ENCODE peak calls at places on chromosomes 11 and 22, in four cellular contexts. R is GM12878, O is GM12891, W is H1. V is an unnamed sample.

GRCh38 chr11:112880454-112880853 is 80.8 kb upstream of the NCAM1 start:
- DNase-seq in O (no peak), W (no peak), R (no peak), V (no peak)

GRCh38 chr11:12143461-12144258 is 33.3 kb downstream of the MICAL2 start:
- DNase-seq in O (no peak), W (no peak), R (no peak), V (no peak)

GRCh38 chr22:42343551-42344081 is 73.2 kb upstream of the TCF20 start:
- DNase-seq in W (no peak), O (peak), R (no peak), V (no peak)

GRCh38 chr11:43833657-43834073 is 47.0 kb upstream of the ALKBH3 start:
- DNase-seq in R (no peak), O (no peak), W (no peak), V (no peak)

GRCh38 chr22:29740216-29740615 is 20.4 kb downstream of the CABP7 start:
- DNase-seq in R (no peak), W (no peak), O (no peak), V (no peak)

GRCh38 chr22:21455334-21456089 is 11.7 kb upstream of the TMEM191C start:
- DNase-seq in R (no peak), W (peak), O (no peak), V (no peak)

GRCh38 chr11:131977854-131978253 is 607.4 kb downstream of the NTM start:
- DNase-seq in W (no peak), O (no peak), R (no peak), V (no peak)

GRCh38 chr11:34997872-34998548 is 81.6 kb downstream of the PDHX start:
- DNase-seq in O (no peak), R (no peak), W (no peak), V (no peak)

GRCh38 chr11:104337273-104337672 is 173.3 kb upstream of the PDGFD start:
- DNase-seq in W (no peak), O (no peak), R (no peak), V (no peak)

GRCh38 chr22:25377699-25378098 is 158.3 kb downstream of the CRYBB2 start:
- DNase-seq in W (no peak), O (no peak), R (no peak), V (no peak)

GRCh38 chr11:12205330-12205729 is 94.9 kb downstream of the MICAL2 start:
- DNase-seq in O (no peak), W (no peak), R (no peak), V (no peak)

GRCh38 chr11:97202613-97203292 is 812.9 kb downstream of the JRKL start:
- DNase-seq in O (no peak), W (peak), R (no peak), V (no peak)

GRCh38 chr11:108961095-108961494 is 296.2 kb downstream of the DDX10 start:
- DNase-seq in O (no peak), W (no peak), R (no peak), V (no peak)

GRCh38 chr11:130523609-130524008 is 75.2 kb downstream of the ADAMTS15 start:
- DNase-seq in R (no peak), W (no peak), O (no peak), V (no peak)

GRCh38 chr22:41285441-41285819 is 557 bp downstream of the RANGAP1 start:
- DNase-seq in R (no peak), O (peak), W (peak), V (peak)

GRCh38 chr11:22832315-22833041 is 2.9 kb upstream of the SVIP start:
- DNase-seq in W (no peak), O (no peak), R (no peak), V (no peak)

GRCh38 chr22:48579035-48579914 is 1248.4 kb downstream of the BRD1 start:
- DNase-seq in W (no peak), O (no peak), R (no peak), V (no peak)

GRCh38 chr11:126335463-126335760 is 20.1 kb upstream of the ST3GAL4 start:
- DNase-seq in R (no peak), W (no peak), O (no peak), V (no peak)

GRCh38 chr22:46096051-46096450 is 54.3 kb upstream of the PPARA start:
- DNase-seq in O (no peak), W (no peak), R (no peak), V (no peak)

GRCh38 chr11:8312966-8313365 is 49.3 kb upstream of the LMO1 start:
- DNase-seq in R (no peak), W (no peak), O (no peak), V (no peak)

GRCh38 chr11:34351051-34351450 is 6.8 kb downstream of the ABTB2 start:
- DNase-seq in O (no peak), W (no peak), R (no peak), V (no peak)

GRCh38 chr22:22767876-22768602 is 119.6 kb upstream of the IGLL5 start:
- DNase-seq in R (no peak), O (no peak), W (no peak), V (no peak)

GRCh38 chr22:34812631-34813030 is 253.3 kb upstream of the ISX start:
- DNase-seq in R (no peak), O (no peak), W (no peak), V (no peak)

GRCh38 chr11:34916810-34917780 is 677 bp downstream of the PDHX start:
- DNase-seq in W (peak), R (no peak), O (no peak), V (peak)

GRCh38 chr11:19938051-19938856 is 222.0 kb downstream of the DBX1 start:
- DNase-seq in W (peak), O (peak), R (no peak), V (peak)

GRCh38 chr11:122784325-122785155 is 53.8 kb upstream of the CRTAM start:
- DNase-seq in O (no peak), R (no peak), W (no peak), V (no peak)

GRCh38 chr22:35021166-35021565 is 44.8 kb upstream of the ISX start:
- DNase-seq in O (no peak), R (no peak), W (no peak), V (no peak)

GRCh38 chr11:2511421-2512369 is 66.9 kb downstream of the KCNQ1 start:
- DNase-seq in O (peak), R (no peak), W (no peak), V (peak)

GRCh38 chr11:2510626-2511402 is 66.0 kb downstream of the KCNQ1 start:
- DNase-seq in O (peak), R (no peak), W (no peak), V (peak)

GRCh38 chr11:2515401-2516275 is 70.8 kb downstream of the KCNQ1 start:
- DNase-seq in O (peak), R (no peak), W (no peak), V (peak)

GRCh38 chr11:2513441-2513840 is 68.6 kb downstream of the KCNQ1 start:
- DNase-seq in W (no peak), O (peak), R (no peak), V (peak)

DNA sequence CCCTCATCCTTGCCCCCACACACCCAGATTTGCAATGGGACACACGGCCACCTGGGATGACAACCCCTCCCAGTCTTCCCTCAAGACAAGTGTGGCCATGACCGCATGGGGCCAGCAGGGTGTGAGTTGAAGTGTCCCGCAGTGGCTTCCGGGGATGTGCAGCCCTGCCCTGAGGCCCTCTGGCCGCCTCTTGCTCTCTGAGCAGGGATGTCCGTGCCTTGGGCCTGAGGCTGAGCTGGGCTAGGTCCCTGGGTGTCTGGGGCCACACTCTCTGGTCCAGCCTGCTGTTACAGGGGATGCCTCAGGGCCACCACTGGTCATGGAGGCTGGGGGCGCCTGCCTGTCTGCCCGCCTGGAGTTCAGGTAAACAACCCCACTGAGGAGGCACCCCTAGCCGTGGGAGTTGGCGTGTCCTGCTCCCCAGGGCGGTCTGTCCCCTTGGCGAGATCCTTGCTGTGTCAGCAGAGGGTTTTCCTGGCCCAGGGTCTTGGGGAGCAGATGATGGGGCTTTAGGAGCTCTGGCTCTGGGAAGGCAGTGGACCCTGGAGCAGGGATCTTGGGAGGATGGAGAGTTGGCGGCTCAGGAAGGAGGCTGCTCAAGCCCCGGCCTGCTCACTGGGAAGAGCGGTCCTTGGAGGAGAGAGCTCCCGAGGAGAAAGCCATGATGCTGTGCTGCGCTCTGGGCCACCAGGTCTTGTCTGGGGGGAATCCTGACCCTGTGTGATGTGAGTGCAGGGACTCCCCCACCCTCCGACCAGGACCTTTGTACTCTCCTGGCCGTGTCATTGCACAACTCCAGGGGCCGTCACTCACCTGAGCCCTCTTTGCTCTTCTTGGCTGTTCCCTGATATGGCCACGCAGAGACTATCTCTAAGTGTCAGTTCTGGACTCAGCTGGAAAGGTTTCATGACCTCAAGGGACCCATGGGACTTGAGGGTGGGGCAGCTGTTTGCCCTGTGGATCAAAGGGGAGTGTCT is 67.9 kb downstream of the KCNQ1 start:
- DNase-seq in W (peak), O (peak), R (no peak), V (peak)
- TF ChIP-seq TAF1 in W (no peak), O (no peak), R (no peak), V (no peak)

GRCh38 chr22:50114221-50114981 is 24.6 kb downstream of the MOV10L1 start:
- DNase-seq in R (no peak), O (no peak), W (no peak), V (no peak)
- TF ChIP-seq POLR2A in R (no peak), O (no peak), W (no peak), V (no peak)

GRCh38 chr22:17716529-17716928 is 57.7 kb downstream of the BID start:
- DNase-seq in R (no peak), O (no peak), W (no peak), V (no peak)
- TF ChIP-seq TAF1 in R (no peak), O (no peak), W (no peak), V (no peak)

DNA sequence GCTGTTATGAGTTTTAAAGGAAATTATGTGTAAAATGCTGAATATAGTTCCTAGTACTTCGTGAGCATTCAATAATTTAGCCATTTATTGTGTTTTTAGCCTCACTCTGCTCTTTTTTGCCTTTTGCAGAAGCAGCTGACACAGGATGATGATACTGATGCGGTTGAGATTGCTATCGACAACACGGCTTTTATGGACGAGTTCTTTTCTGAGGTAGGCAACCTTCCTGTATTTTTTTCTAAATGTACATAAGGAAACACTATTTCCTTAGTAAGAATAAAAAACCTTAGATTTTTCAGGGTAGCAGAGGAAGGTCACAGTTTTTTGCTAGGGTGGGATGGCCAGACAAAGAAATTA is 17.9 kb downstream of the STX3 start:
- DNase-seq in O (no peak), W (no peak), R (no peak), V (no peak)
- TF ChIP-seq POLR2A in O (no peak), W (no peak), R (no peak), V (no peak)

GRCh38 chr11:100442017-100442416 is 245.1 kb upstream of the ARHGAP42 start:
- DNase-seq in R (no peak), W (no peak), O (no peak), V (no peak)
- TF ChIP-seq TAF1 in R (no peak), W (no peak), O (no peak), V (no peak)

GRCh38 chr11:116864531-116864930 is 27.1 kb upstream of the APOA1 start:
- DNase-seq in W (no peak), O (no peak), R (no peak), V (no peak)
- TF ChIP-seq POLR2A in W (no peak), O (no peak), R (no peak), V (no peak)

GRCh38 chr11:26896716-26897115 is 97.2 kb upstream of the FIBIN start:
- DNase-seq in W (no peak), O (no peak), R (no peak), V (no peak)
- TF ChIP-seq TAF1 in W (no peak), O (no peak), R (no peak), V (no peak)

GRCh38 chr22:47123827-47124442 is 361.5 kb downstream of the TBC1D22A start:
- DNase-seq in O (no peak), R (no peak), W (no peak), V (no peak)
- TF ChIP-seq POLR2A in O (no peak), R (no peak), W (no peak), V (no peak)